ENCODE peak calls at places on chromosomes 6 and 20, in five cellular contexts. P is GM12864, O is bronchial epithelial cell, F is AG04450, W is progenitor cell of endocrine pancreas. B is an unnamed sample.

GRCh38 chr20:2245637-2246036 is 50.2 kb upstream of the TGM3 start:
- DNase-seq in F (no peak), W (no peak), O (no peak), P (no peak), B (no peak)

GRCh38 chr6:118748311-118749062 is 97.1 kb upstream of the CEP85L start:
- DNase-seq in O (peak; percentile 40), W (no peak), F (no peak), P (no peak), B (no peak)

GRCh38 chr20:56417911-56418310 is 5.9 kb downstream of the CASS4 start:
- DNase-seq in W (no peak), P (no peak), O (peak; percentile 17), F (no peak), B (no peak)

GRCh38 chr6:125794342-125795137 is 3.8 kb downstream of the NCOA7 start:
- DNase-seq in P (no peak), W (no peak), F (no peak), O (peak; percentile 53), B (no peak)

GRCh38 chr6:18406955-18407738 is 20.0 kb downstream of the RNF144B start:
- DNase-seq in O (no peak), P (no peak), W (no peak), F (no peak), B (no peak)

GRCh38 chr6:149725785-149726184 is 7.9 kb upstream of the LATS1 start:
- DNase-seq in P (no peak), O (no peak), F (no peak), W (no peak), B (no peak)

GRCh38 chr6:28866342-28867077 is 57.3 kb downstream of the TRIM27 start:
- DNase-seq in F (no peak), O (peak; percentile 42), P (no peak), W (peak; percentile 59), B (peak; percentile 37)

GRCh38 chr6:123215211-123215610 is 219.2 kb downstream of the CLVS2 start:
- DNase-seq in F (no peak), P (no peak), O (no peak), W (no peak), B (no peak)

GRCh38 chr6:21870071-21870729 is 276.6 kb downstream of the SOX4 start:
- DNase-seq in W (no peak), O (peak; percentile 83), P (no peak), F (no peak), B (no peak)

GRCh38 chr6:131205891-131206290 is 70.6 kb downstream of the AKAP7 start:
- DNase-seq in P (no peak), W (no peak), F (no peak), O (no peak), B (no peak)

GRCh38 chr6:40347571-40348011 is 239.6 kb downstream of the LRFN2 start:
- DNase-seq in F (no peak), O (no peak), P (no peak), W (peak; percentile 5), B (peak; percentile 5)

GRCh38 chr6:116945809-116946208 is 68.8 kb downstream of the RFX6 start:
- DNase-seq in F (no peak), O (peak; percentile 89), P (no peak), W (no peak), B (no peak)

GRCh38 chr6:116938305-116938704 is 61.3 kb downstream of the RFX6 start:
- DNase-seq in F (no peak), O (no peak), P (no peak), W (no peak), B (no peak)

GRCh38 chr6:116941727-116942126 is 64.7 kb downstream of the RFX6 start:
- DNase-seq in O (no peak), F (no peak), W (no peak), P (no peak), B (no peak)
- TF ChIP-seq CTCF in O (no peak), F (no peak), W (peak; percentile 27), P (no peak), B (no peak)

GRCh38 chr6:106380407-106380806 is 19.9 kb downstream of the CRYBG1 start:
- DNase-seq in P (no peak), W (no peak), O (peak; percentile 74), F (no peak), B (no peak)

GRCh38 chr6:106383573-106383972 is 23.1 kb downstream of the CRYBG1 start:
- DNase-seq in P (no peak), O (peak; percentile 94), W (no peak), F (no peak), B (no peak)

GRCh38 chr6:106379951-106380350 is 19.4 kb downstream of the CRYBG1 start:
- DNase-seq in P (no peak), O (peak; percentile 86), F (no peak), W (no peak), B (no peak)

GRCh38 chr6:106381223-106381622 is 20.7 kb downstream of the CRYBG1 start:
- DNase-seq in O (peak; percentile 82), F (no peak), P (no peak), W (no peak), B (no peak)

DNA sequence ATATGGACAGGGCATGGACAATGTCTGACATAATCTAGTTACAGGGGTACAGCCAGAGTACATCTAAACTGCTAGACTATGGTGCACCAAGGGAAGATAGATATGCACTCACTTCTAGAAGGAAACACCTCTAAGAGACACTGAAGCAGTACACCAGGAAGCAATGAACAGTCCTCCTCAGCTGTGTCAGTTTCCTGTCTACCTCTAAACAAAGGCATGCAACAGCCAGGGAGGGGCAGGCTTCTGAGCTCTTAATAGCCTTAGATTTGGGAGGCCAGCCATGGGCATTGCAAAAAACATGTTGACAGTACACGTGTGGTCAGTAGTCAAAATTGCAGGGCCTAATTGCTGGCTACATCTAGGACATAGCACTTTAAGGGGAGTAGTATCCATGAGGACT is 21.4 kb downstream of the CRYBG1 start:
- DNase-seq in P (no peak), O (peak; percentile 90), W (no peak), F (no peak), B (no peak)
- TF ChIP-seq CTCF in P (no peak), O (no peak), W (no peak), F (no peak), B (no peak)

DNA sequence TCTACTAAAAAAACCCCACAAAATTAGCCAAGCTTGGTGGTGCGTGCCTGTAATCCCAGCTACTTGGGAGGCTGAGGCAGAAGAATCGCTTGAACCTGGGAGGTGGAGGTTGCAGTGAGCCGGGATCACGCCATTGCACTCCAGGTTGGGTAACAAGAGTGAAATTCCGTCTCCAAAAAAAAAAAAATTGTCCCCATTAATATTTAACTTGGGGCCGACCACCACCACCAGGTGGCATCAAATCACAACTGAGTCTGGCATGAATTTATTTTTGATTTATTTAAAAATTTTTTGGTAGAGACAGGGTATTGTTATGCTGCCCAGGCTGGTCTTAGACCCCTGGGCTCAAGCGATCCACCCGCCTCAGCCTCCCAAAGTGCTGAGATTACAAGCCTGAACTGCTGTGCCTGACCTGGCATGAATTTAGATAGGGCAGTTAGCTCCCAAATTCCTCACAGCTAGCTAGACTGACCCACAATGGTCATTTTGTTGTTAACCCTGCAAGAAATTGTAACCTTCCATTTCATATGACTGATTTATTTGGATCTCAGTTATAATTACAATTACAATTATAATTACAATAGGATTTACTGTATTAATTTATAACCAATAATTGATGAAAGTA is 17.1 kb upstream of the BEND3 start:
- DNase-seq in P (no peak), F (no peak), W (no peak), O (peak; percentile 16), B (no peak)
- TF ChIP-seq CTCF in P (peak; percentile 38), F (peak; percentile 55), W (peak; percentile 71), O (peak; percentile 31), B (peak; percentile 34)

GRCh38 chr6:37699138-37699766 is 1.6 kb upstream of the MDGA1 start:
- DNase-seq in P (no peak), W (no peak), O (peak; percentile 13), F (no peak), B (no peak)
- TF ChIP-seq CTCF in P (no peak), W (no peak), O (no peak), F (no peak), B (no peak)

DNA sequence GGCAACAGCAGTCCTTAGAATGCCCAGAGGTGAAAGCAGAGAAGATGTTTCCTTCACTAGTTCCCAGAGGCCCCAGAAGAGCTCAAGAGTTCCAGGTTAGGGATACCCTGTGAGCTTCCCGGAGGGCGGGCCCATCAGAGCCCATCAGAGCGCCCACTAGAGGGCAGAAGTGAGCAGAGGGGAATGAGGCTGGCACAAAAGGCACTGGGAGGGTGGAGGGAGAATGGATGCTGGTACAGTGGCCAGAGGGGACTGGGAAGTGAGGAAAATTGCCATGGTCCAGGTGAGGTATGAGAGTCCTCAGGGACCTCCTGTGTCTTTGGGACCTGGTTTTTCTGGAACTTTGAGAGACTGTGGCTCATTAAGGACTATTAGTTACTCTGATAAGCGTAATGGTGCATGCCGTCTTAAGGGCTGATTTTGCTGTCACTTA is 57.3 kb downstream of the LINC00237 start:
- DNase-seq in W (no peak), P (peak; percentile 1), O (no peak), F (no peak), B (peak; percentile 60)
- TF ChIP-seq CTCF in W (peak; percentile 50), P (peak; percentile 92), O (peak; percentile 48), F (peak; percentile 46), B (peak; percentile 93)

GRCh38 chr20:40361916-40362315 is 327.1 kb downstream of the MAFB start:
- DNase-seq in P (no peak), F (no peak), W (no peak), O (no peak), B (no peak)
- TF ChIP-seq CTCF in P (no peak), F (no peak), W (no peak), O (no peak), B (no peak)

GRCh38 chr6:110265273-110265672 is 85.0 kb downstream of the CDC40 start:
- DNase-seq in O (no peak), P (no peak), F (no peak), W (no peak), B (peak; percentile 8)
- TF ChIP-seq CTCF in O (no peak), P (no peak), F (no peak), W (no peak), B (no peak)

B was measured in GM13977.